ENCODE peak calls at places on chromosomes 6 and 20, in four cellular contexts. J is fibroblast of mammary gland, U is pancreas, B is uterus. A is an unnamed sample.

GRCh38 chr6:14132244-14133220 is 15.0 kb downstream of the CD83 start:
- DNase-seq in J (no peak), U (no peak), B (no peak), A (no peak)

GRCh38 chr6:169253745-169254238 is at the start of gene THBS2:
- DNase-seq in J (peak), U (no peak), B (peak), A (peak)

GRCh38 chr20:58829531-58829941 is 21.2 kb downstream of the GNAS-AS1 start:
- DNase-seq in J (peak), U (no peak), B (no peak), A (peak)

GRCh38 chr6:71330501-71330900 is 41.9 kb downstream of the OGFRL1 start:
- DNase-seq in J (no peak), U (no peak), B (no peak), A (no peak)

GRCh38 chr20:15928946-15929345 is 644.3 kb downstream of the KIF16B start:
- DNase-seq in J (no peak), U (no peak), B (no peak), A (no peak)

GRCh38 chr20:8145246-8145639 is 13.2 kb downstream of the PLCB1 start:
- DNase-seq in J (no peak), U (no peak), B (no peak), A (no peak)

GRCh38 chr20:24586523-24586840 is 117.1 kb downstream of the SYNDIG1 start:
- DNase-seq in J (no peak), U (no peak), B (no peak), A (no peak)

GRCh38 chr6:42251911-42252637 is 34.4 kb upstream of the MRPS10 start:
- DNase-seq in J (peak), U (peak), B (peak), A (peak)

GRCh38 chr6:108564178-108564577 is 3.5 kb downstream of the FOXO3 start:
- DNase-seq in J (peak), U (no peak), B (no peak), A (peak)

GRCh38 chr6:108562503-108562993 is 1.8 kb downstream of the FOXO3 start:
- DNase-seq in J (peak), U (peak), B (peak), A (peak)

GRCh38 chr6:108561742-108562502 is 1.2 kb downstream of the FOXO3 start:
- DNase-seq in J (peak), U (peak), B (peak), A (no peak)

GRCh38 chr6:108565091-108565766 is 4.5 kb downstream of the FOXO3 start:
- DNase-seq in J (no peak), U (no peak), B (no peak), A (no peak)

DNA sequence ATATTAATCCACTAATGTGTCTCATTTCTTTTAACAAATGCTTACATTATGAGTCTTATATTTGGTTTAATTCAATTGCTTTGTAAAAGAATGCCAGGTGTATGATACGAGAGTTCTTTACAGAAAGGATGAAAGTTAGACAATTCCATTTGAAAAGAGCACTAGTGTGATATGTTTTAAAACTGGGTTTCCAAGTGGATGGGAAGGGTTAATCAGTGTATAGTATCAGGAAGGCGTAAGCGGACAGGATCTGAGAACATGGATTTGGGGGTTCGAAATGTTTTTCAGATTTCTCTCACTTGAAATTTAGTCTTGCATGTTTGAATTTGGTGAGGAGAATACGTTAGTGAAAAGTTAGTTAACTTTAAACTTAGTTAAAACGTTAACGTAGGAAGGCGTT is 2.6 kb downstream of the FOXO3 start:
- DNase-seq in J (no peak), U (no peak), B (no peak), A (no peak)
- H3K4me3 ChIP-seq in J (peak), U (no peak), B (peak), A (peak)

GRCh38 chr6:93454533-93454932 is 35.2 kb upstream of the EPHA7 start:
- DNase-seq in J (no peak), U (no peak), B (no peak), A (no peak)
- TF ChIP-seq CTCF in J (no peak), U (no peak), B (no peak), A (no peak)

DNA sequence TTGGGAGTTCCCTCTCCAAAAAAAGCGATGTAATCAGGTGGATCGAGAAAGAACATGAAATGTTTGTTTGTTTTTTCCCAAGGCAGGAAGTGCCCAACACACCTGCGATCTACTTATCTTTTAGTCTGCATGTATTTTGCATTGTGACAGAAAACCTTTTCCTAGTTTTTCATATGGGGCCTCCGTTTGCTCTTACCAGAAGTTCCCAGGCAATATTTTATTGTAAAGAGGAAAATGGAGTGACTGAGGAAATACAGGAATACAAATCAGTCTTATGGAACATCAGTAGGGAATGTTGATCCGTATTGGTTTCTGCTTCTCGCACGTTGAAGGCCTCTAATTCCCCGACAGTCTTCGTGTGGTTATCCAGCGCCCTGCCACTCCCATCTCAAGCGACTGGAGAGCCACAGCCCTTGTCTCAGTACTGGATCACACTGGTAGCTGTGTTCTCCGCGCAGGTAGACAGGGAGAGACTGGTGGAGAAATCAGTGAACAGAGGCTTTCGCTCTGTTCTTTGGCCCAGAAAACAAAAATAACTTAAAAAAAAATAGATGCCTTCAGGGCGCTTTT is 107.4 kb downstream of the TRIM27 start:
- DNase-seq in J (no peak), U (no peak), B (no peak), A (no peak)
- H3K4me3 ChIP-seq in J (peak), U (no peak), B (no peak), A (no peak)

GRCh38 chr6:107868867-107869611 is 44.9 kb upstream of the SCML4 start:
- DNase-seq in J (no peak), U (no peak), B (no peak), A (no peak)

GRCh38 chr6:107864235-107864970 is 40.3 kb upstream of the SCML4 start:
- DNase-seq in J (no peak), U (no peak), B (no peak), A (no peak)

GRCh38 chr6:107869871-107870270 is 45.8 kb upstream of the SCML4 start:
- DNase-seq in J (no peak), U (no peak), B (no peak), A (no peak)

GRCh38 chr6:107866606-107867301 is 42.6 kb upstream of the SCML4 start:
- DNase-seq in J (peak), U (no peak), B (no peak), A (peak)

DNA sequence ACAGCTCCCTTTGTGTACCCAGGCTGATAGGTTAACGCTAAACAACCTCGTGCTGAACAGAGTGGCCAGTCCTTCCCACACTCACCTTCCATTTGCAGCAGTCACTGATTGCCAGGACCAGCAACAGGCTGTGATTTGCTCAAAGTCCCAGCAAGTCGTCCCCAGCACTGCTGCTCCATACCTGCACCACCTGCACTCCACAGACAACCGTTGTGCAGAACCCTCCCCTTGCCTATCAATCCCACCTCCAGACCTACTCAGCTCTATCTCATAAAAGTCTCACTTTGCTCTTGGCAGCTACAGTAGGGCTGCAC is 43.1 kb upstream of the SCML4 start:
- DNase-seq in J (no peak), U (no peak), B (no peak), A (no peak)
- TF ChIP-seq CTCF in J (no peak), U (no peak), B (peak), A (no peak)

A was measured in choroid plexus epithelial cell.